ENCODE peak calls at places on chromosome 22, in four cellular contexts. B is cardiac muscle cell; Z is CD8-positive, alpha-beta T cell; U is GM06990. G is an unnamed sample. For H3K36me3, the result is how much of the 10 kb centered on the place peaks cover.

GRCh38 chr22:44669725-44670027 is 32.3 kb upstream of the PRR5 start:
- DNase-seq in B (peak), Z (no peak), U (no peak), G (peak)

GRCh38 chr22:39434243-39434653 is 22.6 kb upstream of the MGAT3 start:
- DNase-seq in B (no peak), Z (no peak), U (no peak), G (no peak)

GRCh38 chr22:50340157-50340879 is 2.8 kb upstream of the PPP6R2 start:
- DNase-seq in B (peak), Z (no peak), U (peak), G (peak)

GRCh38 chr22:38489142-38489541 is 17.0 kb downstream of the DDX17 start:
- DNase-seq in B (no peak), Z (no peak), U (no peak), G (no peak)

GRCh38 chr22:46487318-46487717 is 50.1 kb downstream of the CELSR1 start:
- DNase-seq in B (no peak), Z (no peak), U (no peak), G (no peak)

GRCh38 chr22:46828323-46829139 is 66.1 kb downstream of the TBC1D22A start:
- DNase-seq in B (no peak), Z (no peak), U (no peak), G (peak)

GRCh38 chr22:46171940-46172339 is 21.6 kb downstream of the PPARA start:
- DNase-seq in B (peak), Z (no peak), U (no peak), G (no peak)

GRCh38 chr22:29742319-29742718 is 22.5 kb downstream of the CABP7 start:
- DNase-seq in B (no peak), Z (no peak), U (no peak), G (peak)

GRCh38 chr22:46149493-46149997 is 781 bp upstream of the PPARA start:
- DNase-seq in B (peak), Z (peak), U (no peak), G (no peak)

GRCh38 chr22:24391836-24392217 is 35.6 kb upstream of the ADORA2A start:
- DNase-seq in B (peak), Z (no peak), U (no peak), G (no peak)

GRCh38 chr22:37154925-37155712 is 5.4 kb upstream of the IL2RB start:
- DNase-seq in B (peak), Z (no peak), U (peak), G (no peak)

GRCh38 chr22:19546680-19547079 is 22.5 kb upstream of the CLDN5 start:
- DNase-seq in B (no peak), Z (no peak), U (no peak), G (no peak)

GRCh38 chr22:48802576-48802975 is 1025.1 kb downstream of the BRD1 start:
- DNase-seq in B (no peak), Z (no peak), U (no peak), G (peak)

GRCh38 chr22:40258463-40259046 is 80.8 kb downstream of the TNRC6B start:
- DNase-seq in B (no peak), Z (no peak), U (no peak), G (no peak)

GRCh38 chr22:25903294-25903693 is 161.3 kb downstream of the MYO18B start:
- DNase-seq in B (no peak), Z (no peak), U (no peak), G (peak)

GRCh38 chr22:17205432-17205831 is 13.8 kb downstream of the ADA2 start:
- DNase-seq in B (peak), Z (no peak), U (no peak), G (no peak)

GRCh38 chr22:24128631-24129601 is 52.4 kb upstream of the SUSD2 start:
- DNase-seq in B (no peak), Z (no peak), U (no peak), G (peak)

GRCh38 chr22:22700631-22701030 is 56.2 kb downstream of the GGTLC2 start:
- DNase-seq in B (no peak), Z (no peak), U (no peak), G (no peak)

GRCh38 chr22:41709341-41709740 is 10.0 kb downstream of the MEI1 start:
- DNase-seq in B (no peak), Z (no peak), U (no peak), G (no peak)

GRCh38 chr22:34427436-34427835 is 507.2 kb upstream of the LARGE1 start:
- DNase-seq in B (no peak), Z (no peak), U (no peak), G (no peak)

GRCh38 chr22:39488563-39489083 is 13.5 kb upstream of the MIEF1 start:
- DNase-seq in B (no peak), Z (no peak), U (no peak), G (peak)

GRCh38 chr22:31474743-31475142 is 14.9 kb downstream of the EIF4ENIF1 start:
- DNase-seq in B (peak), Z (no peak), U (no peak), G (no peak)
- H3K4me3 ChIP-seq in B (no peak), Z (no peak), U (no peak), G (no peak)

GRCh38 chr22:31825513-31825912 is 71.7 kb downstream of the DEPDC5 start:
- DNase-seq in B (no peak), Z (no peak), U (no peak), G (no peak)

GRCh38 chr22:31830721-31831070 is 76.9 kb downstream of the DEPDC5 start:
- DNase-seq in B (no peak), Z (no peak), U (no peak), G (no peak)

GRCh38 chr22:31826443-31826842 is 72.6 kb downstream of the DEPDC5 start:
- DNase-seq in B (no peak), Z (no peak), U (no peak), G (no peak)

GRCh38 chr22:31828739-31829138 is 74.9 kb downstream of the DEPDC5 start:
- DNase-seq in B (peak), Z (no peak), U (no peak), G (no peak)

DNA sequence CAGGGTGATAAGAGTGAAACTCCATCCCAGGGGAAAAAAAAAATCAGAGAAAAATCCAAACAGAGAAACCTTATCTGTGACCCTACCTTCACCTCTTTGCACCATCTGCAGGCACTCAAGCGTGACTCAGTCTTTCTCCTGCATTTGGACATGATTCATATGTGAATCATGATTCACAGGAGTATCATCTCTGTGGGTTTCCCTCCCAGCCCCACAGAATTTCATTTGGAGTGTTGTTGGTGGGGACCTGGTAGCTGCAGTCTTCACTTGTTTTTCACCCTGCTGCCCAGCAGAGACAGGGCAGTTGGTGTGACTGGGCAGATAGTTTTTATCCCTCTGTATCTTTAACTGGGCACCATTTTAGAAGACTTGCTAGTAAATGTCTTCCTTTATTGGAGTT is 75.7 kb downstream of the DEPDC5 start:
- DNase-seq in B (peak), Z (no peak), U (peak), G (no peak)
- H3K36me3 ChIP-seq in B (under half), Z (under half), U (under half), G (under half)

DNA sequence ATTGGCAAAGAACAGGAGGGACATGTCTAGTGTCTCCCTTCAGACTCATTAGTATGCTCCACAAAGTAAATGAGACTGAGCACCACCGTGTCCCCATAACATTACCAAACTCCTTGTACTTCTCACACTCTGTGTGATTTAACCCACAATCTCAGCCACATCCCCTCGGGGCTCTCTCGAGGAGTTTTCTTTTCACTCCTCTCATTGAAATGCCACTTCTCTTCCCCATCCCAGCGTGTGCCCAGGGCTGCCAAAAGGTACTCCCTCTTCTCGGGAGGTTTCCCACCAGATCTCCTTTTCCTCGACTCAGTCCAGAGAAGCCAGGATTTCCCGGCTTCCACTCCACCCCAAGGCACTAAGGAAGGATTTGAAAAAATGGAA is 1.1 kb downstream of the RBFOX2 start:
- DNase-seq in B (no peak), Z (no peak), U (no peak), G (peak)
- H3K4me3 ChIP-seq in B (peak), Z (peak), U (no peak), G (peak)

DNA sequence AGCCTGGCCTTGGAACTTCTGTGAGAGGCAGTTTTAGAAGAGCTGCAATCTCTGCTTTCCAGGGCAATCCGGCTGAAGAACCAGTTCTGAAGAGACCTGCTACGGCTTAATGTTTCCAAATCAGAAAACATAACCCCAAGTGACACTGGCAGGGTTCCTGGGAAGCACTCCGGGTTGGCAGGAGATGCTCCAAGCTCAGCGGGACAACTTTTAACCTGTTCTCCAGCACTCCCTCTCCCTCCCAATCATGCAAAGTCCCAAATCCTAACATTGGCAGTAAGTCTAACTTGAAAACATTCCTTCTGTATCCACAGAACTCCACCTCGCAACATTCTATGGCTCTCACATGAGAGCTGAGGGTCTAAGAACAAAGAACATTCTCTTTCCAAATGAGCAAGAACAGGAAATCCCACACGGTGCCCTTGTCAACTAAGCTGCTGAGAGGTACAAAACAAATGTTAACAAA is 48.5 kb upstream of the MN1 start:
- DNase-seq in B (peak), Z (no peak), U (no peak), G (no peak)
- H3K36me3 ChIP-seq in B (under half), Z (under half), U (under half), G (under half)

G was measured in H7.